ENCODE peak calls at places on chromosomes 6 and 20, in eight cellular contexts. G, N, O, E, P, R, B and Q are unnamed samples. For H3K27me3, the result is how much of the 10 kb centered on the place peaks cover.

GRCh38 chr6:12010635-12011275 is 1.4 kb upstream of the HIVEP1 start:
- DNase-seq in G (no peak), N (peak), O (peak), E (peak), P (peak), R (peak), B (no peak), Q (peak)

GRCh38 chr20:18625907-18626655 is 38.2 kb downstream of the DTD1 start:
- DNase-seq in G (no peak), N (no peak), O (no peak), E (no peak), P (no peak), R (no peak), B (no peak), Q (no peak)

GRCh38 chr6:44224154-44224977 is 971 bp downstream of the SLC29A1 start:
- DNase-seq in G (no peak), N (peak), O (no peak), E (no peak), P (no peak), R (no peak), B (peak), Q (no peak)

GRCh38 chr6:72776456-72776855 is 154.6 kb downstream of the KCNQ5 start:
- DNase-seq in G (no peak), N (no peak), O (no peak), E (no peak), P (no peak), R (no peak), B (no peak), Q (no peak)

GRCh38 chr6:126017668-126018067 is 31.3 kb downstream of the TRMT11 start:
- DNase-seq in G (no peak), N (no peak), O (no peak), E (no peak), P (no peak), R (no peak), B (no peak), Q (no peak)

GRCh38 chr20:40683221-40683893 is 5.7 kb downstream of the MAFB start:
- DNase-seq in G (no peak), N (peak), O (peak), E (peak), P (peak), R (peak), B (no peak), Q (peak)

GRCh38 chr6:151993364-151993763 is 185.9 kb downstream of the ESR1 start:
- DNase-seq in G (no peak), N (no peak), O (no peak), E (no peak), P (no peak), R (no peak), B (no peak), Q (no peak)

GRCh38 chr6:52649521-52649920 is 21.4 kb upstream of the TMEM14A start:
- DNase-seq in G (no peak), N (no peak), O (no peak), E (no peak), P (no peak), R (no peak), B (no peak), Q (no peak)

GRCh38 chr6:134041093-134041492 is 11.3 kb downstream of the SLC2A12 start:
- DNase-seq in G (no peak), N (no peak), O (peak), E (no peak), P (no peak), R (no peak), B (no peak), Q (no peak)

GRCh38 chr20:44651507-44652373 is at the start of gene ADA:
- DNase-seq in G (no peak), N (peak), O (peak), E (peak), P (peak), R (peak), B (peak), Q (peak)

GRCh38 chr20:50366270-50367103 is 143.7 kb upstream of the PTPN1 start:
- DNase-seq in G (peak), N (no peak), O (peak), E (no peak), P (no peak), R (no peak), B (peak), Q (peak)

GRCh38 chr6:74044417-74045096 is 348.6 kb downstream of the CD109 start:
- DNase-seq in G (no peak), N (no peak), O (no peak), E (no peak), P (peak), R (no peak), B (no peak), Q (no peak)

GRCh38 chr6:21738180-21739094 is 144.9 kb downstream of the SOX4 start:
- DNase-seq in G (no peak), N (no peak), O (no peak), E (no peak), P (no peak), R (no peak), B (no peak), Q (no peak)

GRCh38 chr6:20233007-20233730 is 20.9 kb upstream of the MBOAT1 start:
- DNase-seq in G (no peak), N (no peak), O (no peak), E (no peak), P (no peak), R (peak), B (no peak), Q (no peak)

GRCh38 chr6:56594699-56595098 is 48.0 kb downstream of the DST start:
- DNase-seq in G (no peak), N (no peak), O (no peak), E (no peak), P (no peak), R (no peak), B (no peak), Q (no peak)

GRCh38 chr20:29878281-29878741 is 1379.2 kb upstream of the DEFB115 start:
- DNase-seq in G (no peak), N (peak), O (no peak), E (no peak), P (peak), R (peak), B (no peak), Q (peak)

GRCh38 chr6:138044458-138044857 is 62.8 kb downstream of the PERP start:
- DNase-seq in G (no peak), N (no peak), O (no peak), E (no peak), P (no peak), R (no peak), B (no peak), Q (no peak)

GRCh38 chr6:146127447-146128215 is 98.8 kb downstream of the GRM1 start:
- DNase-seq in G (no peak), N (no peak), O (no peak), E (no peak), P (no peak), R (no peak), B (no peak), Q (no peak)

GRCh38 chr20:46680684-46681031 is 8.6 kb downstream of the TP53RK start:
- DNase-seq in G (no peak), N (no peak), O (no peak), E (no peak), P (no peak), R (no peak), B (no peak), Q (no peak)
- H3K4me3 ChIP-seq in G (no peak), N (no peak), O (no peak), E (no peak), P (no peak), R (no peak), B (no peak), Q (no peak)

DNA sequence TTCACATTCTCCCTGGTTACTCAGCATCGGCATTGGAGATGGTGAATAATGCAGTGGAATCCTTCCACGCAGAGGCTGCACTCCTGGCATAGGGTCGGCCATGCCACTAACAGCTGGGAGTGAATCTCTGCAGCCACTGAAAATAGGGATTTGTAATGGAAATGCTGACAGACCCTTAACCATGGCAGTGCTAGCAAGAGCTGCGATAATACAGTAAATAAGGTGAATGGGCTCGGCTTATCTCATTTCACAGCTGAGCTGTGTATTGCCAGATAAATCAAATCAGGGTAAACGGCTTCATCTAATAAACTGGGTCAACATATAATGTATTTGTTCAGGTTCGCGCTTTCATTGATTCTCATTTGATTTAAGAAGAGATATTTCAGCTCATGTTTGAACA is 156.8 kb downstream of the SLC35B3 start:
- DNase-seq in G (no peak), N (no peak), O (no peak), E (no peak), P (no peak), R (no peak), B (no peak), Q (no peak)
- H3K27me3 ChIP-seq in G (under half), N (under half), O (under half), E (under half), P (under half), R (under half), B (under half), Q (under half)

DNA sequence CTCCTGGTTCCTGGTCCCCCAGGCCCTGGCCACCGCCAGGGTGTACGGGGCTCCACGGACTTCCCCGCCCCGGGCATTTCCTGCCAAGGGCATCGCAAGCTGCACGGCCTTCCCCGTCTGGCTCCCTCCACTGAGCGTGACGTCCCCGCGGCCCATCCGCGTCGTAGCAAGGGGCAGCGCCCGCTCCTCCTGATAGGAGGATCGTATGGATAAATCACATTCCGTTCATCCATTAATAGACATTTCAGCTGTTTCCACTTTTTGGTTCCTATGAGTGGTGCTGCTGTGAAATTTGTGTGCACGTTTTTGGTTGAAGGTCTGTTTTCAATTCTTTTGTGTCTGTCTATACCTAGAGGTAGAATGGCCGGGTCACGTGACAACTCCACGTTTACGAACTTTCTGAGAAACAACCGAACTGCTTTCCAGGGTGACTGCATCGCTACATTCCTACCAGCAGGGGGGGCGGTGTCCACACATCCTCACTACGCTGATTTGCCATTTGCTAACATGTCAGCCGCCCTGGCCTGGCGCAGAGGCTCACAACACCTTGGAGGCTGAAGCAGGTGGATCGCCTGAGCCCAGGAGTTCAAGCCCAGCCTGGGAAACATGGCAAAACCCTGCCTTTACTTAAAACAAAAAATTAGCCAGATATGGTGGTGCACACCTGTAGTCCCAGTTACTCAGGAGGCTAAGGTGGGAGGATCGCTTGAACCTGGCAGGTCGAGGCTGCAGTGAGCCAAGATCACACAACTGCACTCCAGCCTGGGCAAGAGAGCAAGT is 37.7 kb downstream of the KCNQ2 start:
- DNase-seq in G (no peak), N (peak), O (peak), E (peak), P (peak), R (peak), B (peak), Q (peak)
- H3K4me3 ChIP-seq in G (no peak), N (no peak), O (no peak), E (no peak), P (no peak), R (no peak), B (peak), Q (no peak)

DNA sequence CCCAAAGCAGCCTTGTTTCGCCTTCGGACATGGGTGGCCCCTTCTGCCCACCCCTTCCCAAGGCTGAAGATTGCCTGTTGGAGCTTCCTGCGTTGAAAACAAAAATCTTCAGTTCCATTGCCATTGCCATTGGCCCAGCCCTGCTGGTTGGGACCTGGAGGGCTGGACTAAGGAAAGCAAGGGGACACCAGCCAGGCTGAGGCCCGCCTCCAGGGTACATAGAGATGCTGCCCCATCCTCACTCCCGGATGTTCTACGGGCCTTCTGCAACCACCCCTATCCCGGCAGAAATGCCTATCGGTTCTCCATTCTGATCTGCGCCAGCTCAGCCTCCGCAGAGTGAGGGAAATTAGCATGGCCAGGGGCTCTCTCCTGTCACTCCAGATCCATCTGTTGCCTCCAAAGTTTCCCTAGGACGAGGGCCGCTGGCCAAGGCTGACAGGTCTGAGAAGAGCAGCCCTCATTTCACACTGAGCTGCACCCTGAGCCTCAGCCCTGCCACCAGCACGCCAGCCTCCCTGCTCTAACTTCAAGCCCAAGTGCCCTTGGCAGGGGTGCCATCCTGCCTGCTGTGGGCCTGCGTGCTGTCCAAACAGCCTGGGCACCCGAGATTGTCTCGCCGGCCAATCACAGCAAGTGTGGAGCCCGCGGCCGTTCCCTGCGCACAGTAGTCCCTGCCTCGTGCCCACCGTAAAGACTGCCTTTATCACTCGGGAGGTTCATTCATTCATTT is 13.5 kb upstream of the STX16 start:
- DNase-seq in G (no peak), N (peak), O (no peak), E (no peak), P (no peak), R (no peak), B (no peak), Q (no peak)
- H3K27me3 ChIP-seq in G (under half), N (under half), O (under half), E (under half), P (under half), R (under half), B (under half), Q (under half)

GRCh38 chr20:38747495-38748096 is 664 bp upstream of the ACTR5 start:
- DNase-seq in G (no peak), N (no peak), O (no peak), E (no peak), P (no peak), R (no peak), B (no peak), Q (no peak)
- H3K4me3 ChIP-seq in G (peak), N (peak), O (peak), E (peak), P (peak), R (peak), B (peak), Q (peak)

GRCh38 chr20:57013741-57014140 is 252.7 kb downstream of the BMP7 start:
- DNase-seq in G (no peak), N (no peak), O (peak), E (no peak), P (no peak), R (no peak), B (no peak), Q (no peak)

GRCh38 chr20:57013221-57013620 is 253.2 kb downstream of the BMP7 start:
- DNase-seq in G (no peak), N (no peak), O (no peak), E (no peak), P (no peak), R (no peak), B (no peak), Q (no peak)

GRCh38 chr20:57009355-57009754 is 257.1 kb downstream of the BMP7 start:
- DNase-seq in G (no peak), N (no peak), O (no peak), E (no peak), P (no peak), R (no peak), B (no peak), Q (no peak)

GRCh38 chr20:57009775-57010174 is 256.7 kb downstream of the BMP7 start:
- DNase-seq in G (no peak), N (no peak), O (no peak), E (no peak), P (no peak), R (no peak), B (no peak), Q (no peak)

GRCh38 chr20:57012691-57013090 is 253.8 kb downstream of the BMP7 start:
- DNase-seq in G (no peak), N (no peak), O (no peak), E (no peak), P (no peak), R (no peak), B (no peak), Q (no peak)
- H3K27me3 ChIP-seq in G (under half), N (under half), O (under half), E (under half), P (under half), R (under half), B (under half), Q (under half)

GRCh38 chr6:40753939-40754448 is 166.8 kb upstream of the LRFN2 start:
- DNase-seq in G (no peak), N (no peak), O (no peak), E (no peak), P (no peak), R (no peak), B (no peak), Q (no peak)
- H3K4me3 ChIP-seq in G (no peak), N (no peak), O (no peak), E (no peak), P (no peak), R (no peak), B (no peak), Q (no peak)

DNA sequence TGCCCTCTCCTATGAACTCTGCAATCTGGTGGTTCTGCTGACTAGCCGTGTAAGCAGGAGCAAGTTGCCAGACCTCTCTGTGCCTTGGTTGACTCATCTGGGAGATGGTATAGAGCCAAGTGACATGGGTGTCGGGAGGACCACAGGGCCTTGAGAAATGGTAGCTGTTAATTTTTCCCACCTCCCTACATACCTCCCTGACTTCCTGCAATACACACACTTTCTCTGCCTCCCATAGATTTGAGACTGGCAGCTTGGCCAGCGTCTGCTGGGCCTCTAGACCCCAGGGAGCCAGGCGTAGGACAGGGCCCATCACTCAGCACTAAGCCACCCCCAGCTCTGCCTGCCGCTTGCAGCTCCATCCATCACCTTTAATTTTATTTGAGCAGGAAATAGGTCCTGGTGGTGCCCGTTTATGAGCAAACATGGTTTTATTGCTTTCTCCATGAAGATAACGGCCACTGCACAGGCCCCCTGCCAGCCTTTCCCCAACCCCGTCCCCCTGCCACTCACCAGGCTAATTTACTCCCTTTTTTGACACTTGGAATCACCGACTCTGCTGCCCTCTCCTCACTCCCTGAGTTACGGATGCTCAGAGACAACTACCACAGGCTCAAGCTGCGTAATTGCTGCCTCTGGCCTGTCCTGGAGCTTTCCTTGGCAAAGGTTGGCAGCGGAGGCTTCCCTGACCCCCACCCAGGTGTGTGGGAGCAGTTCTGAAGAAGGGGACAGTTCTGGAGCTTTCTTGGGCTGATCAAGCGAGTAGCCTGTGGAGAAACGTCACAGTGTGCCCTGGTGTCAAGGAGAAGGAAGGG is 11.1 kb downstream of the GLP1R start:
- DNase-seq in G (no peak), N (peak), O (no peak), E (no peak), P (no peak), R (no peak), B (no peak), Q (no peak)
- H3K27me3 ChIP-seq in G (under half), N (under half), O (under half), E (under half), P (under half), R (under half), B (under half), Q (under half)

DNA sequence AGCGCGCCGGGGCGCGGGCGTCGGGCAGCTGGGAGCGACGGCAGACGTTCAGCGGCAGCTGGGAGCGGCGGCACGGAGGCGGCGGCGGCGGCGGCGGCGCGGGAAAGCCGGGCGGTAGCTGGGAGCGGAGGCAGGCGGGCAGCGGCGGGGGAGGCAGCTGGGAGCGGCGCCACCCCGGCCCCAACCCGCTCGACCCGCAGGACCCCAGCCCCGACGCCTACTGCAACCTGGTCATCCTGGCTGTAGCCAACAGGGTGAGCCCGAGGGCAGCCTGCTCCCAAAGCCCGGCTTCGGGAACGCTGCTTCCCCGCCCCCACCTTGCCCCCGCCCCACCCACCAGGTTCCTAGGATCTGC is 8.9 kb downstream of the CCM2L start:
- DNase-seq in G (no peak), N (no peak), O (peak), E (no peak), P (no peak), R (peak), B (no peak), Q (peak)
- H3K4me3 ChIP-seq in G (no peak), N (peak), O (peak), E (peak), P (peak), R (peak), B (no peak), Q (peak)